ENCODE peak calls at places on chromosomes 1 and 21, in five cellular contexts. One of them, this sample, is unnamed.

GRCh38 chr1:181508486-181509165 is 25.3 kb downstream of the CACNA1E start:
- DNase-seq in trophoblast cell: no peak
- DNase-seq in IMR-90: peak
- DNase-seq in mesenchymal stem cell: no peak
- DNase-seq in neuronal stem cell: no peak
- DNase-seq in this sample: no peak

GRCh38 chr1:18818036-18818435 is 41.4 kb downstream of the TAS1R2 start:
- DNase-seq in trophoblast cell: no peak
- DNase-seq in mesenchymal stem cell: no peak
- DNase-seq in IMR-90: no peak
- DNase-seq in neuronal stem cell: no peak
- DNase-seq in this sample: no peak

GRCh38 chr1:6131561-6131960 is 48.6 kb downstream of the CHD5 start:
- DNase-seq in neuronal stem cell: no peak
- DNase-seq in trophoblast cell: no peak
- DNase-seq in IMR-90: no peak
- DNase-seq in mesenchymal stem cell: no peak
- DNase-seq in this sample: no peak

GRCh38 chr1:21674957-21675356 is 5.8 kb upstream of the RAP1GAP start:
- DNase-seq in IMR-90: no peak
- DNase-seq in mesenchymal stem cell: no peak
- DNase-seq in neuronal stem cell: no peak
- DNase-seq in trophoblast cell: no peak
- DNase-seq in this sample: no peak

GRCh38 chr1:2344121-2344681 is 47.2 kb downstream of the MORN1 start:
- DNase-seq in IMR-90: no peak
- DNase-seq in trophoblast cell: peak
- DNase-seq in mesenchymal stem cell: no peak
- DNase-seq in neuronal stem cell: no peak
- DNase-seq in this sample: no peak

GRCh38 chr1:77392486-77392885 is 110.7 kb downstream of the AK5 start:
- DNase-seq in mesenchymal stem cell: no peak
- DNase-seq in IMR-90: no peak
- DNase-seq in neuronal stem cell: no peak
- DNase-seq in trophoblast cell: no peak
- DNase-seq in this sample: no peak

GRCh38 chr21:16455978-16456377 is 726.2 kb downstream of the USP25 start:
- DNase-seq in trophoblast cell: no peak
- DNase-seq in mesenchymal stem cell: no peak
- DNase-seq in IMR-90: no peak
- DNase-seq in neuronal stem cell: no peak
- DNase-seq in this sample: no peak

GRCh38 chr1:16248603-16249534 is 11.9 kb upstream of the CPLANE2 start:
- DNase-seq in trophoblast cell: no peak
- DNase-seq in mesenchymal stem cell: peak
- DNase-seq in neuronal stem cell: no peak
- DNase-seq in IMR-90: peak
- DNase-seq in this sample: no peak

GRCh38 chr1:40753142-40753882 is 30.3 kb upstream of the KCNQ4 start:
- DNase-seq in trophoblast cell: no peak
- DNase-seq in IMR-90: no peak
- DNase-seq in mesenchymal stem cell: no peak
- DNase-seq in neuronal stem cell: no peak
- DNase-seq in this sample: no peak

GRCh38 chr1:174841747-174842146 is 158.0 kb upstream of the CACYBP start:
- DNase-seq in neuronal stem cell: no peak
- DNase-seq in trophoblast cell: no peak
- DNase-seq in mesenchymal stem cell: no peak
- DNase-seq in IMR-90: no peak
- DNase-seq in this sample: no peak

GRCh38 chr1:225460021-225460736 is 32.3 kb upstream of the LBR start:
- DNase-seq in mesenchymal stem cell: peak
- DNase-seq in IMR-90: no peak
- DNase-seq in trophoblast cell: no peak
- DNase-seq in neuronal stem cell: no peak
- DNase-seq in this sample: no peak

GRCh38 chr1:109170051-109170775 is 43.5 kb upstream of the SARS1 start:
- DNase-seq in neuronal stem cell: no peak
- DNase-seq in mesenchymal stem cell: no peak
- DNase-seq in IMR-90: peak
- DNase-seq in trophoblast cell: no peak
- DNase-seq in this sample: no peak

GRCh38 chr1:225430301-225430700 is 2.5 kb upstream of the LBR start:
- DNase-seq in neuronal stem cell: no peak
- DNase-seq in trophoblast cell: no peak
- DNase-seq in mesenchymal stem cell: no peak
- DNase-seq in IMR-90: no peak
- DNase-seq in this sample: no peak

GRCh38 chr1:198153103-198153502 is 3.7 kb upstream of the NEK7 start:
- DNase-seq in IMR-90: peak
- DNase-seq in neuronal stem cell: no peak
- DNase-seq in trophoblast cell: no peak
- DNase-seq in mesenchymal stem cell: no peak
- DNase-seq in this sample: no peak

GRCh38 chr21:33238146-33238545 is 8.4 kb downstream of the IFNAR2 start:
- DNase-seq in neuronal stem cell: no peak
- DNase-seq in mesenchymal stem cell: no peak
- DNase-seq in IMR-90: no peak
- DNase-seq in trophoblast cell: no peak
- DNase-seq in this sample: no peak

GRCh38 chr1:240652554-240652953 is 40.6 kb upstream of the GREM2 start:
- DNase-seq in neuronal stem cell: no peak
- DNase-seq in mesenchymal stem cell: no peak
- DNase-seq in trophoblast cell: no peak
- DNase-seq in IMR-90: no peak
- DNase-seq in this sample: peak

GRCh38 chr1:31095298-31095981 is 29.9 kb upstream of the PUM1 start:
- DNase-seq in trophoblast cell: no peak
- DNase-seq in IMR-90: peak
- DNase-seq in mesenchymal stem cell: peak
- DNase-seq in neuronal stem cell: no peak
- DNase-seq in this sample: no peak

GRCh38 chr1:66156144-66156543 is 363.4 kb downstream of the PDE4B start:
- DNase-seq in trophoblast cell: no peak
- DNase-seq in IMR-90: no peak
- DNase-seq in neuronal stem cell: no peak
- DNase-seq in mesenchymal stem cell: no peak
- DNase-seq in this sample: no peak
- H2BK120ac ChIP-seq in trophoblast cell: no peak
- H2BK120ac ChIP-seq in IMR-90: no peak
- H2BK120ac ChIP-seq in neuronal stem cell: no peak
- H2BK120ac ChIP-seq in mesenchymal stem cell: no peak
- H2BK120ac ChIP-seq in this sample: no peak

GRCh38 chr1:229227298-229227919 is 43.5 kb upstream of the RAB4A start:
- DNase-seq in neuronal stem cell: peak
- DNase-seq in IMR-90: peak
- DNase-seq in mesenchymal stem cell: peak
- DNase-seq in trophoblast cell: peak
- DNase-seq in this sample: peak
- H2BK120ac ChIP-seq in neuronal stem cell: no peak
- H2BK120ac ChIP-seq in IMR-90: no peak
- H2BK120ac ChIP-seq in mesenchymal stem cell: no peak
- H2BK120ac ChIP-seq in trophoblast cell: peak
- H2BK120ac ChIP-seq in this sample: no peak

GRCh38 chr21:42390193-42390592 is 5.7 kb downstream of the TMPRSS3 start:
- DNase-seq in IMR-90: no peak
- DNase-seq in mesenchymal stem cell: no peak
- DNase-seq in trophoblast cell: no peak
- DNase-seq in neuronal stem cell: no peak
- DNase-seq in this sample: no peak
- H2BK120ac ChIP-seq in IMR-90: no peak
- H2BK120ac ChIP-seq in mesenchymal stem cell: no peak
- H2BK120ac ChIP-seq in trophoblast cell: no peak
- H2BK120ac ChIP-seq in neuronal stem cell: no peak
- H2BK120ac ChIP-seq in this sample: no peak

GRCh38 chr21:45974073-45975016 is 7.2 kb upstream of the COL6A1 start:
- DNase-seq in trophoblast cell: no peak
- DNase-seq in IMR-90: peak
- DNase-seq in neuronal stem cell: no peak
- DNase-seq in mesenchymal stem cell: peak
- DNase-seq in this sample: peak
- H2BK120ac ChIP-seq in trophoblast cell: peak
- H2BK120ac ChIP-seq in IMR-90: peak
- H2BK120ac ChIP-seq in neuronal stem cell: peak
- H2BK120ac ChIP-seq in mesenchymal stem cell: peak
- H2BK120ac ChIP-seq in this sample: peak

This sample was measured in mesendoderm.